ENCODE peak calls at places on chromosomes 1 and 21, in four cellular contexts. B is fibroblast of the aortic adventitia, W is OCI-LY7, G is BJ. Q is an unnamed sample.

GRCh38 chr1:17984510-17985085 is 123.0 kb upstream of the IGSF21 start:
- DNase-seq in B (peak; percentile 4), W (peak; percentile 54), G (no peak), Q (peak; percentile 2)

GRCh38 chr1:37038703-37039093 is 4.4 kb upstream of the GRIK3 start:
- DNase-seq in B (no peak), W (no peak), G (no peak), Q (no peak)

GRCh38 chr1:225565845-225566244 is 87.1 kb downstream of the ENAH start:
- DNase-seq in B (peak; percentile 90), W (no peak), G (no peak), Q (peak; percentile 43)

GRCh38 chr1:205020466-205020865 is 22.5 kb upstream of the CNTN2 start:
- DNase-seq in B (no peak), W (no peak), G (no peak), Q (no peak)

GRCh38 chr1:214146523-214146922 is 134.4 kb upstream of the SMYD2 start:
- DNase-seq in B (no peak), W (no peak), G (no peak), Q (no peak)

GRCh38 chr1:17472814-17473213 is 33.3 kb upstream of the RCC2 start:
- DNase-seq in B (no peak), W (no peak), G (no peak), Q (no peak)

GRCh38 chr1:205700865-205701401 is 20.6 kb upstream of the SLC45A3 start:
- DNase-seq in B (peak; percentile 33), W (no peak), G (no peak), Q (peak; percentile 57)

GRCh38 chr1:166170075-166170474 is 3.3 kb upstream of the FAM78B start:
- DNase-seq in B (no peak), W (no peak), G (no peak), Q (no peak)

GRCh38 chr1:67760030-67760821 is 73.0 kb downstream of the GNG12 start:
- DNase-seq in B (peak; percentile 87), W (peak; percentile 84), G (no peak), Q (peak; percentile 82)

GRCh38 chr1:217630711-217631591 is at the start of the genes GPATCH2 and SPATA17:
- DNase-seq in B (peak; percentile 94), W (peak; percentile 91), G (peak; percentile 44), Q (peak; percentile 95)

GRCh38 chr1:16981269-16981849 is 939 bp upstream of the MFAP2 start:
- DNase-seq in B (peak; percentile 83), W (no peak), G (peak; percentile 49), Q (peak; percentile 36)

GRCh38 chr1:153364766-153365678 is 7.4 kb downstream of the S100A9 start:
- DNase-seq in B (no peak), W (no peak), G (no peak), Q (no peak)

GRCh38 chr1:221913351-221913750 is 171.5 kb upstream of the DUSP10 start:
- DNase-seq in B (peak; percentile 9), W (no peak), G (no peak), Q (no peak)

GRCh38 chr1:150875197-150876110 is 945 bp downstream of the ARNT start:
- DNase-seq in B (peak; percentile 52), W (peak; percentile 43), G (no peak), Q (no peak)

GRCh38 chr21:33362044-33362555 is 37.3 kb downstream of the IFNAR1 start:
- DNase-seq in B (no peak), W (peak; percentile 72), G (no peak), Q (peak; percentile 10)

GRCh38 chr1:43861337-43861736 is 72.3 kb upstream of the ARTN start:
- DNase-seq in B (peak; percentile 67), W (no peak), G (no peak), Q (peak; percentile 80)

GRCh38 chr1:150009604-150010387 is 730 bp downstream of the OTUD7B start:
- DNase-seq in B (peak; percentile 75), W (peak; percentile 9), G (peak; percentile 48), Q (peak; percentile 83)

DNA sequence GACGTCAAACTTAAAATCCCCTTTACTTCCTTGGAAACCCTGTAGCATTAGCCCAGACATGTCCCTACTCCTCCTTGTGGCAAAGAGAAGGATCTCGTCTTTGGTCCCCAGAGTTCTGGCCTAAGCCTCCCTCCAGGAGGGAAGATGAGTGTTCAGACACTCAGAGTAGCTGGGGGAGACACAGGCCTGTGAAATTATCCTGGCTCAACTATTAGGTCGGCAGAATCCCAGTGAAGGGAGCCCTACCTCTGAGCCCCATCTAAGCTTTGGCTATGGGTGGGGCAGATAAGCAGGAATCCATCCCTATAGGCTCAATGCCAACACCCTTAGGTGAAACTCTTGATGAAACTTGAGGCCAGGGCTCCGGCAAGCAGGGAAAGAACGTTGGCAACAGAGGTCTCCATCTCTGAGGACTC is 1.7 kb upstream of the SFN start:
- DNase-seq in B (peak; percentile 30), W (no peak), G (no peak), Q (peak; percentile 56)
- TF ChIP-seq CTCF in B (peak; percentile 23), W (no peak), G (peak; percentile 50), Q (peak; percentile 53)

DNA sequence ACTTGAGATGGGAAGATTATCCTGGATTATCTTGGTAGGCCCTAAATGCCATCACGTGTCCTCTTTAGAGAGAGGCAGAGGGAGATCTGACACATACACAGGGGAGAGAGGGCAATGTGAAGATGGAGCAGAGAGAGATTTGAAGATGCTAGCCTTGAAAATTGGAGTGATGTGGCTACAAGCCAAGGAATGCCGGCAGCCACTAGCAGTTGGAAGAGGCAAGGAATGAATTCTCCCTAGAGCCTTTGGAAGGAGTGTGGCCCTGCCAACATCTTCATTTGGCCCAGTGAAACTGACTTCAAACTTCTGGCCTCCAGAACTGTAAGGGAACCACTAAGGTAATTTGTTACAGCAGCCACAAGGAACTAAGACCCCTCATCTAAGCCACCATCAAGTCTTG is 8.9 kb upstream of the CAMTA1 start:
- DNase-seq in B (no peak), W (no peak), G (no peak), Q (no peak)
- H3K4me3 ChIP-seq in B (no peak overlapping the region), W (no peak overlapping the region), G (no peak overlapping the region), Q (no peak overlapping the region)

GRCh38 chr1:155052412-155053400 is 1.6 kb downstream of the ADAM15 start:
- DNase-seq in B (no peak), W (peak; percentile 48), G (no peak), Q (no peak)
- TF ChIP-seq CTCF in B (peak; percentile 31), W (peak; percentile 67), G (peak; percentile 55), Q (peak; percentile 30)

GRCh38 chr21:34885636-34886553 is 163.2 kb downstream of the RUNX1 start:
- DNase-seq in B (no peak), W (no peak), G (no peak), Q (no peak)

GRCh38 chr21:34887729-34888568 is 161.2 kb downstream of the RUNX1 start:
- DNase-seq in B (peak; percentile 94), W (peak; percentile 31), G (peak; percentile 80), Q (peak; percentile 94)

GRCh38 chr21:34885125-34885524 is 164.0 kb downstream of the RUNX1 start:
- DNase-seq in B (no peak), W (no peak), G (no peak), Q (no peak)

GRCh38 chr21:34888569-34889286 is 160.4 kb downstream of the RUNX1 start:
- DNase-seq in B (peak; percentile 96), W (peak; percentile 72), G (peak; percentile 76), Q (peak; percentile 96)

DNA sequence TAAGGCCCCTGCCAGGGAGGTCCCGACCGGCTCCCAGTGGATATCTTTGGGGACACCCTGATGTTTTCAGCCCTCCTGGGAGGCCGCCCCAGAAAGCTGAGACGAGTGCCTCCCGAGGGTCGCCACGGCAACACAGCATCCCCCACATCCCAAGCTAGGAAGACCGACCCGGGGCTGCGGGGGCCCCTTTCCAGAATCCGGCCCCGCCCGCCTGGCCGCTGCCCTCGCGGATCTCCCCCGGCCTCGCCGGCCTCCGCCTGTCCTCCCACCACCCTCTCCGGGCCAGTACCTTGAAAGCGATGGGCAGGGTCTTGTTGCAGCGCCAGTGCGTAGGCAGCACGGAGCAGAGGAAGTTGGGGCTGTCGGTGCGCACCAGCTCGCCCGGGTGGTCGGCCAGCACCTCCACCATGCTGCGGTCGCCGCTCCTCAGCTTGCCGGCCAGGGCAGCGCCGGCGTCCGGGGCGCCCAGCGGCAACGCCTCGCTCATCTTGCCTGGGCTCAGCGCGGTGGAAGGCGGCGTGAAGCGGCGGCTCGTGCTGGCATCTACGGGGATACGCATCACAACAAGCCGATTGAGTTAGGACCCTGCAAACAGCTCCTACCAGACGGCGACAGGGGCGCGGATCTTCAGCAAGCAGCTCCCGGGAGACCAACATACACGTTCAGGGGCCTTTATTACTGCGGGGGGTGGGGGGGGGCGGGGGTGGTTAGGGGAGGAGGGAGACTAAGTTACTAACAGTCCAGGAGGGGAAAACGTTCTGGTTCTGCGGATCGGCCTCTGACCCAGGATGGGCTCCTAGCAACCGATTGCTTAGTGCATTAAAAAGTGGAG is 162.3 kb downstream of the RUNX1 start:
- DNase-seq in B (no peak), W (no peak), G (no peak), Q (peak; percentile 60)
- H3K4me3 ChIP-seq in B (peak overlapping the region; percentile 88), W (no peak overlapping the region), G (peak overlapping the region; percentile 97), Q (peak overlapping the region; percentile 94)

GRCh38 chr1:20481643-20482498 is 4.1 kb downstream of the CAMK2N1 start:
- DNase-seq in B (no peak), W (no peak), G (no peak), Q (no peak)

GRCh38 chr1:20484526-20485462 is 1.2 kb downstream of the CAMK2N1 start:
- DNase-seq in B (peak; percentile 30), W (no peak), G (no peak), Q (no peak)

GRCh38 chr1:20483098-20483832 is 2.7 kb downstream of the CAMK2N1 start:
- DNase-seq in B (no peak), W (no peak), G (no peak), Q (no peak)

GRCh38 chr1:20485527-20486456 is at the start of gene CAMK2N1:
- DNase-seq in B (peak; percentile 58), W (no peak), G (no peak), Q (peak; percentile 49)

DNA sequence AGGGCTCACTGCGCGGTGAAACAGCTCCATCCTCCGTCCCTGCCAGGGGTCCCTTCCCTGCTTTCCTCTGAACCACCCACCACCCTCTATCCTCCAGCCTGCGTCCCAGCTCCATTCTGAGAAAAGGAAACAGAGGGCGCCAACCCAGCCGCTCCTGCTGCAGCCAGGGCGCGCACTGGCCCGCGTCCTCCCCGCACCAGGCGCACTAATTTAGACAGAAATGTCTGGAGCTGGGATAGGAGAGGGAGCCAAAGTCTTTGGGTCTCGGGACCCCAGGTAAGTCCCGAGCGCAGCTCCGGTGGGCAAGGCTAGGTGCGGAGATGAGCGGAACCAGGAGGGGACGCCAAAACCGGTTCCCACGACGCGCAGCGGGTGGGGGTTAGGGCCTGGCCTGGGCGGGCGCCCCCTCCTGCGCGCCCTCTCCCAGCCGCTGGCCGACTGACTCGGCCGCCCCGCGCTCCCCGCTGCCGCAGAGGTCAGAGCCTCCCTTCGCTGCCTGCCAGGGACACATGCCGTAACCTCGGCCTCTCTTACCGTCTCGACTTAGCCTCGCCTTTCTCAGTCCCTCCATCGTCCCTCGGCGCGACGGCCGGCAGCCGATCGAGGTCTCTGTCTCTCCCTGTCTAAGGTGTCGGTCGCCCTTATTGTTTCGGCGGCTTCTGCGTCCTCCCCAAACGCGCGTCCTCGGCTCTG is 2.0 kb downstream of the CAMK2N1 start:
- DNase-seq in B (peak; percentile 43), W (no peak), G (no peak), Q (no peak)
- TF ChIP-seq CTCF in B (peak; percentile 16), W (peak; percentile 19), G (peak; percentile 27), Q (peak; percentile 18)

DNA sequence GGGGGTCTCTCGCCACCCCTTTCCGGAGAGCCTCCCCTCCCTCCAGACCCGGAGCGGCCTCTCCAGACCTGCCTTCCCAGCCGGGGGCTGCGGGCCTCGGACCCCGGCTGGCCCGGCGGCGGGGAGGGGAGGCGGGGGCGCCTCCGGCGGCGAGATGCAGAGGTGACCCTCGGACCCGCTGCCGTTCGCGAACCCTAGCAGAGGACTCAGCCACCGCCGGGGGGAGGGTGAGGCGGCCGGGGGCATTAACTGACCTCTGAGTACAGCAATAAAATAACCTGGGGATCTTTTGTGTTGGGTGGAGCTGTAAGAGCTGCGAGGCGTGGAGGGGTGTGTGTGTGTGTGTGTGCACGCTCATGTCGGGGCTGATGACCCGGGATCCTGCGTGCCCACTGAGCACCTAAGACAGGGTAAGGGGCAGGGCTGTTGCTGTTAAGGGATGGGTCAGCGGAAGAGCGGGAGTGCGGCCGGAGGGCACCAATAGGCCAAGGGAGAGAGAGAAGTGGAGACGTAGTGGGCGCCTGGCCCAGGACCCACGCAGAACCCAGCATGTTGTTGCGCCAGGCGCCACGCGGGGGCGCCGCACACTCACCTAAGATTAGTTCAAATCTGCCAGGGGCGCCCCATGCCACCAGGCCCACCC is 6.3 kb downstream of the HAPLN2 start:
- DNase-seq in B (peak; percentile 55), W (peak; percentile 68), G (no peak), Q (peak; percentile 56)
- H3K4me3 ChIP-seq in B (no peak overlapping the region), W (no peak overlapping the region), G (no peak overlapping the region), Q (no peak overlapping the region)

Q was measured in choroid plexus epithelial cell.